ENCODE peak calls at places on chromosomes 4 and X, in five cellular contexts. J is left lung, O is epithelial cell of esophagus, N is astrocyte of the spinal cord, I is heart left ventricle. E is an unnamed sample.

GRCh38 chr4:90766837-90767236 is 639.6 kb downstream of the CCSER1 start:
- DNase-seq in N (no peak), J (no peak), I (no peak), O (no peak), E (no peak)

GRCh38 chrX:12994321-12994720 is 19.4 kb downstream of the TMSB4X start:
- DNase-seq in J (no peak), I (no peak), N (no peak), O (no peak), E (no peak)

GRCh38 chr4:177964061-177964460 is 521.8 kb upstream of the AGA start:
- DNase-seq in I (no peak), O (peak), J (no peak), N (peak), E (no peak)

GRCh38 chrX:154354013-154354412 is 20.4 kb downstream of the FLNA start:
- DNase-seq in I (no peak), N (no peak), J (no peak), O (no peak), E (no peak)

GRCh38 chr4:9592010-9592409 is 147.8 kb downstream of the DEFB131A start:
- DNase-seq in O (no peak), N (no peak), I (no peak), J (no peak), E (no peak)

GRCh38 chr4:26330946-26331345 is 10.1 kb downstream of the RBPJ start:
- DNase-seq in J (no peak), N (no peak), O (no peak), I (no peak), E (no peak)

GRCh38 chrX:23228950-23229448 is 105.7 kb upstream of the PTCHD1 start:
- DNase-seq in O (peak), I (no peak), J (no peak), N (no peak), E (no peak)

GRCh38 chr4:123479944-123480343 is 83.3 kb downstream of the SPRY1 start:
- DNase-seq in O (peak), J (no peak), I (no peak), N (no peak), E (no peak)

GRCh38 chrX:47530054-47530453 is 31.0 kb upstream of the ARAF start:
- DNase-seq in J (no peak), N (no peak), I (no peak), O (no peak), E (no peak)

GRCh38 chr4:186027405-186027804 is 41.6 kb upstream of the TLR3 start:
- DNase-seq in N (no peak), J (no peak), I (no peak), O (peak), E (no peak)

GRCh38 chr4:149279331-149279730 is 536.3 kb downstream of the IQCM start:
- DNase-seq in N (no peak), O (no peak), J (no peak), I (no peak), E (no peak)

GRCh38 chr4:140427104-140427918 is at the start of gene CLGN:
- DNase-seq in I (peak), J (peak), N (peak), O (peak), E (peak)
- TF ChIP-seq CTCF in I (peak), J (peak), N (peak), O (no peak), E (peak)

DNA sequence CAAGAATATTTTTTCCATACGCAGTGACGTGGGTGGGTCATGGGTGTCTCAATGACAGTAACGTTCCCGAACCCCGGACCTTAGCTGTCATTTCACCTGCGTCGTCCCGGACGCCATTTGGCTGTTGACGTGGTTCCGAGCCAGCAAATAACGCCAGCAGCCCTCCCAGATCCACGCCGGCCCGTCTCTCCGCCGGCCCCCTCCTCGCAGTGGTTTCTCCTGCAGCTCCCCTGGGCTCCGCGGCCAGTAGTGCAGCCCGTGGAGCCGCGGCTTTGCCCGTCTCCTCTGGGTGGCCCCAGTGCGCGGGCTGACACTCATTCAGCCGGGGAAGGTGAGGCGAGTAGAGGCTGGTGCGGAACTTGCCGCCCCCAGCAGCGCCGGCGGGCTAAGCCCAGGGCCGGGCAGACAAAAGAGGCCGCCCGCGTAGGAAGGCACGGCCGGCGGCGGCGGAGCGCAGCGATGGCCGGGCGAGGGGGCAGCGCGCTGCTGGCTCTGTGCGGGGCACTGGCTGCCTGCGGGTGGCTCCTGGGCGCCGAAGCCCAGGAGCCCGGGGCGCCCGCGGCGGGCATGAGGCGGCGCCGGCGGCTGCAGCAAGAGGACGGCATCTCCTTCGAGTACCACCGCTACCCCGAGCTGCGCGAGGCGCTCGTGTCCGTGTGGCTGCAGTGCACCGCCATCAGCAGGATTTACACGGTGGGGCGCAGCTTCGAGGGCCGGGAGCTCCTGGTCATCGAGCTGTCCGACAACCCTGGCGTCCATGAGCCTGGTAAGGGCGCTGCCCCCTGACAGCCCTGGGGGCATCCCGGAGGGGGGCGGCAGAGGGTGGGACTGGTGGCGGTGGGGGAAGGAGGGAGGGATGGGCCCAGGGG is at the start of gene CPE:
- DNase-seq in O (peak), N (peak), J (peak), I (peak), E (peak)
- H3K4me3 ChIP-seq in O (peak), N (peak), J (peak), I (peak), E (peak)

DNA sequence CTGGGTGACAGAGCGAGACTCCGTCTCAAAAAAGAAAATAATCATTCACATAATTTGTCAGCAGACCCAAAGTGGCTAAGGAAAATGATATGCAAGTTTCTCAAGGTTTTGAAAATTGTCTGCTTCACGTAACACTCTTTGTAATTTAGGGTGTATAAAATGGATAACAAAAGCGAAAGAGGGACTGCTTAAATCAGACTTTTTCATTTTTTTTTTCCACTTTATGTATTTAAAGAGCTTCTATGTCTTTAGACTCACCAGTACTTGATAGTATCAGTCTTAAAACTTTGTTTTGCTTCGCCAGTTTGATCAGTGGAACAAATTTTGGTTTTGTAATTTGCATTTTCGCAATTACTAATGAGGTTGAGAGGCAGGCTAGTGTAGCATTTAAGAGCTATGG is 34.6 kb downstream of the USP9X start:
- DNase-seq in N (no peak), J (no peak), I (no peak), O (no peak), E (no peak)
- TF ChIP-seq CTCF in N (no peak), J (no peak), I (no peak), O (no peak), E (no peak)

GRCh38 chr4:184732126-184732525 is 1.8 kb downstream of the CENPU start:
- DNase-seq in I (no peak), O (peak), N (no peak), J (no peak), E (no peak)
- H3K4me3 ChIP-seq in I (peak), O (peak), N (no peak), J (peak), E (peak)

GRCh38 chr4:15874671-15875070 is 63.9 kb downstream of the FGFBP1 start:
- DNase-seq in N (no peak), J (no peak), O (no peak), I (no peak), E (no peak)

GRCh38 chr4:15873117-15873516 is 65.4 kb downstream of the FGFBP1 start:
- DNase-seq in N (no peak), J (no peak), I (no peak), O (no peak), E (no peak)

GRCh38 chr4:15882675-15883086 is 55.9 kb downstream of the FGFBP1 start:
- DNase-seq in J (no peak), N (peak), I (no peak), O (peak), E (peak)

GRCh38 chr4:15875663-15876460 is 62.7 kb downstream of the FGFBP1 start:
- DNase-seq in O (peak), J (no peak), N (no peak), I (no peak), E (no peak)

GRCh38 chr4:15878011-15878410 is 60.5 kb downstream of the FGFBP1 start:
- DNase-seq in O (no peak), I (no peak), N (no peak), J (no peak), E (no peak)
- TF ChIP-seq CTCF in O (no peak), I (no peak), N (no peak), J (no peak), E (no peak)

GRCh38 chr4:184447664-184448063 is 26.7 kb downstream of the IRF2 start:
- DNase-seq in I (no peak), O (peak), N (no peak), J (no peak), E (no peak)

GRCh38 chr4:184450743-184451142 is 23.6 kb downstream of the IRF2 start:
- DNase-seq in O (no peak), I (no peak), N (no peak), J (no peak), E (no peak)

GRCh38 chr4:184450045-184450444 is 24.3 kb downstream of the IRF2 start:
- DNase-seq in I (no peak), J (no peak), N (peak), O (peak), E (no peak)

GRCh38 chr4:184446132-184446531 is 28.2 kb downstream of the IRF2 start:
- DNase-seq in O (no peak), I (no peak), N (no peak), J (no peak), E (no peak)

GRCh38 chr4:184448828-184449227 is 25.5 kb downstream of the IRF2 start:
- DNase-seq in J (no peak), I (no peak), N (peak), O (no peak), E (no peak)
- H3K4me3 ChIP-seq in J (peak), I (peak), N (peak), O (no peak), E (no peak)

DNA sequence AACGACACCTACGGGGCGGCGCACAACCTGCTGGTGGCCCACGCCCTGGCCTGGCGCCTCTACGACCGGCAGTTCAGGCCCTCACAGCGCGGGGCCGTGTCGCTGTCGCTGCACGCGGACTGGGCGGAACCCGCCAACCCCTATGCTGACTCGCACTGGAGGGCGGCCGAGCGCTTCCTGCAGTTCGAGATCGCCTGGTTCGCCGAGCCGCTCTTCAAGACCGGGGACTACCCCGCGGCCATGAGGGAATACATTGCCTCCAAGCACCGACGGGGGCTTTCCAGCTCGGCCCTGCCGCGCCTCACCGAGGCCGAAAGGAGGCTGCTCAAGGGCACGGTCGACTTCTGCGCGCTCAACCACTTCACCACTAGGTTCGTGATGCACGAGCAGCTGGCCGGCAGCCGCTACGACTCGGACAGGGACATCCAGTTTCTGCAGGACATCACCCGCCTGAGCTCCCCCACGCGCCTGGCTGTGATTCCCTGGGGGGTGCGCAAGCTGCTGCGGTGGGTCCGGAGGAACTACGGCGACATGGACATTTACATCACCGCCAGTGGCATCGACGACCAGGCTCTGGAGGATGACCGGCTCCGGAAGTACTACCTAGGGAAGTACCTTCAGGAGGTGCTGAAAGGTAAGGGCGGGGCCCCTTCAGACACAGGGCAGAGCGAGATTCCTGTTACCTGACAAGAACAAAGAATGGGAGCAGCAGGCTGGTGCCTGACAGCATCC is 11.7 kb downstream of the RPL9 start:
- DNase-seq in I (peak), J (peak), N (peak), O (peak), E (no peak)
- TF ChIP-seq CTCF in I (no peak), J (peak), N (peak), O (no peak), E (peak)

GRCh38 chr4:103099691-103100392 is at the start of gene BDH2:
- DNase-seq in I (no peak), O (peak), N (peak), J (no peak), E (peak)

GRCh38 chr4:103098746-103099421 is 750 bp downstream of the BDH2 start:
- DNase-seq in N (no peak), I (no peak), O (no peak), J (no peak), E (no peak)

GRCh38 chr4:103100691-103101090 is 1.1 kb upstream of the BDH2 start:
- DNase-seq in I (no peak), O (no peak), N (no peak), J (no peak), E (no peak)

GRCh38 chr4:103097112-103097511 is 2.5 kb downstream of the BDH2 start:
- DNase-seq in I (no peak), N (no peak), O (no peak), J (no peak), E (no peak)

DNA sequence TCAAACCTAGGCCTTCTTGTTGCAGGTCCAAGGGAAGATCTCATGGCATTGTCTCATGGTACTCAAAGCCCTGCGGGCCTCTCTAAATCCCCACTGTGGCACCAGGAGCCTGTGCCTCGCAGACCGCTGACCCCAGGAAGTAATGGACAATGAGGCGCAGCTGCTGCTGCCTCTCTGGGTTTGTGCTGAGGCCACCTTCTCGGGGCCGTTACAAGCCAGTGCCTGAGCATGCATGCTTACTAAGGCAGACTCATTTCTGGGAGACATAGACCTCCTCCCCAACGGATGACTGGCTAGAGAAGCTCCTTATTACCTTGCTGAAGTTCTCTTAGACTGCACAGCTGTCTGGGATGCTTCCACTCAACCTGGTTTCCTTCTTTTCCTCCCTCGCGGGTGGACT is 1.3 kb downstream of the BDH2 start:
- DNase-seq in O (no peak), N (no peak), I (no peak), J (no peak), E (no peak)
- H3K4me3 ChIP-seq in O (no peak), N (peak), I (peak), J (peak), E (peak)

DNA sequence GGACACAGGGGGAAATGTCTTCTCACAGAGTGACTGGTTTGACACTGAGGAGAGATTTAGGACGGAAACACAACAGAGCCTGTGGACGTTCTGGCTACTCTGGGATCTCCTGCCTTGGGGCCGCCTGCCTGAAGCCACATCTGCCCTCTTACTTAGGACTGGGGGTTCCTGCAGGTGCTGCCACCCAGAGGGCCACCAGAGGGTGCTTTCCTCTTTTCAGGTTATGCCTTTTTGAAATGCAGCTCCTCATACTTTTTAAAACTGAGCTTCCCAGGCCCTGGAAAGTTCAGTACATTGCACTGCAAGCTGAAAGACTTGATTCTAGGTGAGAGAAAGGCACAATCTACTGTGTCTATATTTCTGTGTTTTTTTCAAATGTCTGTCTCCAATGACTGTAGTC is 92.2 kb upstream of the PGRMC2 start:
- DNase-seq in N (peak), I (peak), J (no peak), O (peak), E (no peak)
- TF ChIP-seq CTCF in N (peak), I (peak), J (peak), O (peak), E (peak)

E was measured in retinal pigment epithelial cell.